ENCODE peak calls at places on chromosome 18, in four cellular contexts. H is mesenteric fat pad, Z is colonic mucosa, Y is D341Med. D is an unnamed sample.

GRCh38 chr18:73841661-73842060 is 306.0 kb downstream of the FBXO15 start:
- DNase-seq in H (no peak), Z (no peak), Y (no peak), D (no peak)

GRCh38 chr18:51108330-51108729 is 78.3 kb downstream of the SMAD4 start:
- DNase-seq in H (no peak), Z (no peak), Y (no peak), D (no peak)

GRCh38 chr18:35376742-35377695 is at the start of gene ZNF396:
- DNase-seq in H (peak; percentile 96), Z (peak; percentile 90), Y (peak; percentile 92), D (peak; percentile 89)

GRCh38 chr18:28767781-28768211 is 590.9 kb upstream of the CDH2 start:
- DNase-seq in H (no peak), Z (no peak), Y (no peak), D (no peak)

GRCh38 chr18:8839285-8839684 is 133.9 kb downstream of the MTCL1 start:
- DNase-seq in H (no peak), Z (no peak), Y (no peak), D (no peak)

GRCh38 chr18:72995558-72995957 is 127.8 kb upstream of the NETO1 start:
- DNase-seq in H (no peak), Z (no peak), Y (no peak), D (no peak)

GRCh38 chr18:76491801-76492668 is 3.0 kb downstream of the ZNF516 start:
- DNase-seq in H (no peak), Z (peak; percentile 56), Y (peak; percentile 59), D (peak; percentile 90)

GRCh38 chr18:23133860-23134779 is 1.2 kb upstream of the CABLES1 start:
- DNase-seq in H (no peak), Z (peak; percentile 71), Y (peak; percentile 73), D (peak; percentile 100)

GRCh38 chr18:43543236-43543635 is 265.9 kb upstream of the SYT4 start:
- DNase-seq in H (no peak), Z (no peak), Y (no peak), D (no peak)

GRCh38 chr18:8247700-8248099 is 361.5 kb upstream of the RAB12 start:
- DNase-seq in H (no peak), Z (no peak), Y (no peak), D (peak; percentile 28)

GRCh38 chr18:62445386-62445917 is 77.4 kb upstream of the ZCCHC2 start:
- DNase-seq in H (no peak), Z (no peak), Y (no peak), D (peak; percentile 100)

GRCh38 chr18:63244585-63244984 is 75.0 kb downstream of the BCL2 start:
- DNase-seq in H (no peak), Z (no peak), Y (no peak), D (no peak)

GRCh38 chr18:48667276-48668254 is 128.7 kb downstream of the CTIF start:
- DNase-seq in H (peak; percentile 86), Z (no peak), Y (peak; percentile 70), D (peak; percentile 95)

GRCh38 chr18:55405655-55406373 is 182.2 kb downstream of the TCF4 start:
- DNase-seq in H (no peak), Z (peak; percentile 47), Y (no peak), D (peak; percentile 99)

GRCh38 chr18:524496-524895 is 24.0 kb upstream of the COLEC12 start:
- DNase-seq in H (no peak), Z (no peak), Y (no peak), D (no peak)

GRCh38 chr18:48153641-48154481 is 223.4 kb upstream of the SMAD2 start:
- DNase-seq in H (peak; percentile 86), Z (no peak), Y (no peak), D (no peak)

GRCh38 chr18:80023173-80023572 is 11.1 kb upstream of the RBFA start:
- DNase-seq in H (no peak), Z (no peak), Y (no peak), D (peak; percentile 45)